ENCODE peak calls at places on chromosomes 13 and 19, in five cellular contexts. J, Z, P, A and G are unnamed samples.
A peak's percentile ranks its signal among the peaks of the same experiment; 100 is the strongest.

GRCh38 chr13:112442483-112443090 is 66.4 kb downstream of the SPACA7 start:
- DNase-seq in J (peak; percentile 4), Z (no peak), P (peak; percentile 5), A (peak; percentile 12), G (peak; percentile 24)

GRCh38 chr19:35793381-35794165 is 18.2 kb downstream of the ARHGAP33 start:
- DNase-seq in J (no peak), Z (peak; percentile 57), P (no peak), A (no peak), G (no peak)

GRCh38 chr13:59975807-59976445 is 187.8 kb downstream of the DIAPH3 start:
- DNase-seq in J (no peak), Z (no peak), P (no peak), A (no peak), G (peak; percentile 17)

GRCh38 chr19:43596842-43597461 is 557 bp downstream of the ZNF576 start:
- DNase-seq in J (no peak), Z (no peak), P (peak; percentile 13), A (no peak), G (no peak)

GRCh38 chr19:18013210-18013609 is 5.2 kb downstream of the ARRDC2 start:
- DNase-seq in J (no peak), Z (no peak), P (no peak), A (no peak), G (no peak)

GRCh38 chr13:105814219-105814901 is 721.1 kb downstream of the EFNB2 start:
- DNase-seq in J (peak; percentile 95), Z (no peak), P (no peak), A (no peak), G (no peak)

GRCh38 chr13:59343132-59343531 is 820.6 kb downstream of the DIAPH3 start:
- DNase-seq in J (no peak), Z (no peak), P (no peak), A (no peak), G (no peak)

GRCh38 chr13:75356426-75356825 is 125.5 kb downstream of the TBC1D4 start:
- DNase-seq in J (no peak), Z (no peak), P (no peak), A (no peak), G (no peak)

GRCh38 chr19:39237200-39238184 is 7.3 kb downstream of the IFNL3 start:
- DNase-seq in J (peak; percentile 15), Z (peak; percentile 85), P (no peak), A (no peak), G (peak; percentile 39)

GRCh38 chr19:18282021-18282787 is 782 bp upstream of the JUND start:
- DNase-seq in J (no peak), Z (no peak), P (no peak), A (no peak), G (no peak)

GRCh38 chr13:99973786-99974185 is 2.2 kb upstream of the ZIC5 start:
- DNase-seq in J (no peak), Z (no peak), P (no peak), A (no peak), G (no peak)
- H4K20me1 ChIP-seq in J (no peaks in the 10 kb centered on the region), Z (no peaks in the 10 kb centered on the region), P (no peaks in the 10 kb centered on the region), A (no peaks in the 10 kb centered on the region), G (peaks cover 5% of the 10 kb centered on the region)

DNA sequence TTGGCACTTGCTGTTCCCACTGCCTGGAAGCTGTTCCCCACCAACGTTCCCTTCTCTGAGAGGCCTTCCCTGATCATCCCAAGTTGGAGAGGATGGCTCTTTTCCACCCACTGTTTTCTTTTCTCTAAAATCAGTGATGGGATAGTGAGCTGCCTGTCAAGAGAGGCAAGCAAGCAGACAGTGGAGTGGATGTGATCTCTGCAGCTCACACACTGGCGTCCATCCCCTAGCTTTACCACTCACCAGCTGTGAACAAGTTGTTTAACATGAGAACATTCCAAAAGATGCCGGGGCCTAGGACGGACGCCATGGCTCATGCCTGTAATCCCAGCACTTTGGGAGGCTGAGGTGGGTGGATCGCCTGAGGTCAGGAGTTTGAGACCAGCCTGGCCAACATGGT is 28.0 kb upstream of the SEMA6B start:
- DNase-seq in J (no peak), Z (no peak), P (no peak), A (no peak), G (no peak)
- H3K27ac ChIP-seq in J (no peak overlapping the region), Z (no peak overlapping the region), P (no peak overlapping the region), A (no peak overlapping the region), G (no peak overlapping the region)

DNA sequence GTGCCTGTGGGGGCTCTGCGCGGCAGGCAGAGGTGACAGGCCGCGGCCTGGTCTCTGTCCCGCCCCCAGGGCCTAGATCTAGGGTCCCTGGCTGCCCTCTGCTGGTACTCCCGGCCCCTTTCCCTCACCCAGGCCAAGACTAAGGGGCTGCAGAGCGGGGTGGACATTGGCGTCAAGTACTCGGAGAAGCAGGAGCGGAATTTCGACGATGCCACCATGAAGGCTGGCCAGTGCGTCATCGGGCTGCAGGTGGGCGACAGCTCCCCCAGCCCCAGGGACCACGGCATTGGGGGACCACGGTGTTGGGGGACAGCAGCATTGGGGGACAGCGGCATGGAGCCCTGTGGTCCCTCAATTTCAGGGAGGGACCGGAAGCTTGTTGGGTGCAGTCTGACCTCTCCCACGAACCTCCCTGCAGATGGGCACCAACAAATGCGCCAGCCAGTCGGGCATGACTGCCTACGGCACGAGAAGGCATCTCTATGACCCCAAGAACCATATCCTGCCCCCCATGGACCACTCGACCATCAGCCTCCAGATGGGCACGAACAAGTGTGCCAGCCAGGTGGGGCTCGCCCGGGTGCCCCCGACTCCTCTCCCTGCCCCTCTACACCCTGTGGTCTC is 3.8 kb upstream of the ABCA7 start:
- DNase-seq in J (no peak), Z (no peak), P (no peak), A (no peak), G (peak; percentile 71)
- H4K20me1 ChIP-seq in J (no peaks in the 10 kb centered on the region), Z (peaks cover 12% of the 10 kb centered on the region), P (peaks cover 73% of the 10 kb centered on the region), A (no peaks in the 10 kb centered on the region), G (peaks cover 15% of the 10 kb centered on the region)

DNA sequence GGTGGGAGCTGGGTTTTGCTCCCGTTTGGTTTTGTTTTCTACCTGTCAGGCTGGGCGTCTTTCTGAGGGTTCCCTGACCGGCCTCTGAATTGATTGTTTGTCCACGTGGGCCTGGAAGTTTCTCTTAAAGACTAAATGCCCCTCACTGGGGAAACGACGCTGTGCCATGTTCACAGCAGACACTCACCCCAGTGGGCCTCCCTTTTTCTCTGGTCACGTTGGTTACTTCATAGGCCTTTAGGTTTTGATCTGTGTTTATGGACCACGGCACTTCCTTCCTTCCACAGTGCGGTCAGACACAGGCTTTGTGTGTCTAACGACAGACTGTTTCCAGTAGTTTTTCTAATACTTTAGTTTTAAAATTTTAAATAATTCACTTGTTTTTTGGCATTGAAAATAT is 20.1 kb upstream of the NDUFS7 start:
- DNase-seq in J (no peak), Z (no peak), P (no peak), A (no peak), G (no peak)
- H3K27ac ChIP-seq in J (no peak overlapping the region), Z (no peak overlapping the region), P (no peak overlapping the region), A (no peak overlapping the region), G (peak overlapping the region; percentile 75)

GRCh38 chr19:58387338-58388174 is 487 bp downstream of the RPS5 start:
- DNase-seq in J (no peak), Z (no peak), P (no peak), A (no peak), G (no peak)
- H4K20me1 ChIP-seq in J (no peaks in the 10 kb centered on the region), Z (peaks cover 8% of the 10 kb centered on the region), P (peaks cover 36% of the 10 kb centered on the region), A (no peaks in the 10 kb centered on the region), G (peaks cover 36% of the 10 kb centered on the region)

GRCh38 chr13:81140675-81141074 is 799.7 kb upstream of the SPRY2 start:
- DNase-seq in J (no peak), Z (no peak), P (no peak), A (no peak), G (peak; percentile 73)
- H3K27ac ChIP-seq in J (no peak overlapping the region), Z (peak overlapping the region; percentile 63), P (no peak overlapping the region), A (no peak overlapping the region), G (peak overlapping the region; percentile 89)

GRCh38 chr19:7982103-7982502 is 23.3 kb downstream of the ELAVL1 start:
- DNase-seq in J (no peak), Z (no peak), P (no peak), A (no peak), G (no peak)

GRCh38 chr19:7981199-7981598 is 24.2 kb downstream of the ELAVL1 start:
- DNase-seq in J (no peak), Z (no peak), P (no peak), A (no peak), G (no peak)

GRCh38 chr19:7980635-7981121 is 24.8 kb downstream of the ELAVL1 start:
- DNase-seq in J (no peak), Z (no peak), P (no peak), A (no peak), G (no peak)

GRCh38 chr19:7982651-7983099 is 22.8 kb downstream of the ELAVL1 start:
- DNase-seq in J (no peak), Z (no peak), P (no peak), A (no peak), G (no peak)

GRCh38 chr19:7981661-7982060 is 23.8 kb downstream of the ELAVL1 start:
- DNase-seq in J (no peak), Z (no peak), P (no peak), A (no peak), G (no peak)
- H4K20me1 ChIP-seq in J (no peaks in the 10 kb centered on the region), Z (peaks cover 39% of the 10 kb centered on the region), P (peaks cover 94% of the 10 kb centered on the region), A (no peaks in the 10 kb centered on the region), G (peaks cover 30% of the 10 kb centered on the region)

GRCh38 chr13:40483601-40484000 is 182.8 kb downstream of the FOXO1 start:
- DNase-seq in J (no peak), Z (no peak), P (no peak), A (no peak), G (no peak)
- H3K27ac ChIP-seq in J (no peak overlapping the region), Z (no peak overlapping the region), P (no peak overlapping the region), A (no peak overlapping the region), G (no peak overlapping the region)